ENCODE peak calls at places on chromosome 2, in five cellular contexts. N is omental fat pad, E is IMR-90, F is occipital lobe, U is breast epithelium. A is an unnamed sample.

GRCh38 chr2:182907081-182907830 is 40.8 kb upstream of the FRZB start:
- DNase-seq in E (peak; percentile 11), N (no peak), F (no peak), U (no peak), A (no peak)

GRCh38 chr2:44079686-44080085 is 83.9 kb upstream of the LRPPRC start:
- DNase-seq in U (no peak), N (no peak), F (no peak), E (no peak), A (peak; percentile 32)

GRCh38 chr2:42835577-42836371 is 43.4 kb upstream of the HAAO start:
- DNase-seq in F (no peak), N (peak; percentile 38), E (peak; percentile 98), U (peak; percentile 76), A (no peak)

GRCh38 chr2:99748344-99748743 is 258.5 kb upstream of the REV1 start:
- DNase-seq in N (no peak), U (no peak), E (no peak), F (no peak), A (no peak)

GRCh38 chr2:7707723-7708122 is 790.5 kb downstream of the RNF144A start:
- DNase-seq in U (no peak), E (peak; percentile 51), F (no peak), N (no peak), A (no peak)

GRCh38 chr2:224072541-224073188 is 33.6 kb upstream of the SERPINE2 start:
- DNase-seq in N (no peak), F (no peak), U (no peak), E (peak; percentile 14), A (no peak)

GRCh38 chr2:19541884-19542283 is 183.5 kb upstream of the OSR1 start:
- DNase-seq in N (no peak), F (no peak), E (no peak), U (no peak), A (no peak)

GRCh38 chr2:168189835-168190426 is 57.5 kb downstream of the STK39 start:
- DNase-seq in F (no peak), N (no peak), U (no peak), E (peak; percentile 84), A (no peak)

GRCh38 chr2:60958800-60959199 is 58.7 kb upstream of the PEX13 start:
- DNase-seq in U (no peak), E (peak; percentile 85), N (no peak), F (no peak), A (no peak)

GRCh38 chr2:66439291-66440010 is 4.5 kb downstream of the MEIS1 start:
- DNase-seq in U (no peak), E (no peak), F (no peak), N (no peak), A (no peak)

GRCh38 chr2:10225291-10226031 is 77.2 kb upstream of the HPCAL1 start:
- DNase-seq in F (no peak), U (no peak), N (no peak), E (no peak), A (no peak)

GRCh38 chr2:157076526-157077161 is 180.9 kb upstream of the GALNT5 start:
- DNase-seq in U (no peak), E (no peak), N (no peak), F (no peak), A (no peak)

GRCh38 chr2:191321861-191322662 is 76.9 kb downstream of the MYO1B start:
- DNase-seq in E (peak; percentile 51), F (no peak), N (no peak), U (no peak), A (no peak)

GRCh38 chr2:234535359-234535758 is 38.5 kb upstream of the ARL4C start:
- DNase-seq in N (no peak), F (no peak), U (no peak), E (no peak), A (no peak)

GRCh38 chr2:11406492-11407381 is 59.2 kb downstream of the E2F6 start:
- DNase-seq in F (peak; percentile 74), U (no peak), E (peak; percentile 93), N (no peak), A (no peak)

GRCh38 chr2:62265116-62265515 is 69.2 kb downstream of the B3GNT2 start:
- DNase-seq in N (no peak), F (no peak), U (no peak), E (no peak), A (no peak)

GRCh38 chr2:199704358-199705238 is 146.4 kb downstream of the FTCDNL1 start:
- DNase-seq in N (no peak), F (no peak), E (peak; percentile 24), U (no peak), A (no peak)

A was measured in cerebellum.